ENCODE peak calls at places on chromosome 20, in eight cellular contexts. Q, D, H, I, J, O, M and P are unnamed samples.

GRCh38 chr20:50226093-50226974 is 35.7 kb downstream of the CEBPB start:
- DNase-seq in Q (no peak), D (no peak), H (peak; percentile 80), I (no peak), J (no peak), O (no peak), M (peak; percentile 47), P (peak; percentile 46)

GRCh38 chr20:13302647-13303425 is 81.8 kb downstream of the ISM1 start:
- DNase-seq in Q (no peak), D (peak; percentile 15), H (no peak), I (peak; percentile 51), J (peak; percentile 26), O (peak; percentile 32), M (no peak), P (no peak)

GRCh38 chr20:17518339-17519052 is 12.7 kb downstream of the BFSP1 start:
- DNase-seq in Q (no peak), D (no peak), H (peak; percentile 74), I (no peak), J (no peak), O (no peak), M (no peak), P (no peak)

GRCh38 chr20:36499723-36500501 is 41.4 kb upstream of the MYL9 start:
- DNase-seq in Q (no peak), D (no peak), H (no peak), I (no peak), J (no peak), O (no peak), M (no peak), P (no peak)

GRCh38 chr20:19588731-19589130 is 169.3 kb upstream of the RIN2 start:
- DNase-seq in Q (no peak), D (no peak), H (no peak), I (no peak), J (no peak), O (no peak), M (no peak), P (no peak)

GRCh38 chr20:5402903-5403531 is 86.3 kb upstream of the PROKR2 start:
- DNase-seq in Q (no peak), D (peak; percentile 17), H (no peak), I (peak; percentile 44), J (peak; percentile 55), O (no peak), M (no peak), P (no peak)

GRCh38 chr20:59743767-59744485 is 139.6 kb downstream of the PHACTR3 start:
- DNase-seq in Q (peak; percentile 31), D (peak; percentile 9), H (no peak), I (no peak), J (no peak), O (no peak), M (no peak), P (no peak)

GRCh38 chr20:40442181-40442963 is 246.7 kb downstream of the MAFB start:
- DNase-seq in Q (no peak), D (no peak), H (no peak), I (no peak), J (no peak), O (no peak), M (no peak), P (no peak)

GRCh38 chr20:63441777-63442493 is 30.5 kb downstream of the KCNQ2 start:
- DNase-seq in Q (peak; percentile 71), D (peak; percentile 79), H (no peak), I (peak; percentile 7), J (peak; percentile 77), O (no peak), M (no peak), P (peak; percentile 76)

GRCh38 chr20:51860015-51860882 is 57.9 kb upstream of the SALL4 start:
- DNase-seq in Q (no peak), D (no peak), H (no peak), I (no peak), J (no peak), O (no peak), M (no peak), P (no peak)

GRCh38 chr20:35801865-35802264 is 30.1 kb downstream of the PHF20 start:
- DNase-seq in Q (no peak), D (no peak), H (no peak), I (no peak), J (no peak), O (no peak), M (no peak), P (no peak)

GRCh38 chr20:57844626-57845596 is 135.1 kb upstream of the PMEPA1 start:
- DNase-seq in Q (no peak), D (no peak), H (no peak), I (no peak), J (no peak), O (no peak), M (no peak), P (no peak)

GRCh38 chr20:4656491-4656890 is 65.2 kb upstream of the PRND start:
- DNase-seq in Q (no peak), D (no peak), H (no peak), I (no peak), J (no peak), O (no peak), M (no peak), P (no peak)

GRCh38 chr20:1274485-1275313 is 8.6 kb downstream of the SNPH start:
- DNase-seq in Q (no peak), D (no peak), H (no peak), I (no peak), J (no peak), O (peak; percentile 58), M (no peak), P (no peak)

GRCh38 chr20:45337367-45338120 is 10.7 kb downstream of the SDC4 start:
- DNase-seq in Q (no peak), D (peak; percentile 84), H (no peak), I (peak; percentile 88), J (no peak), O (no peak), M (peak; percentile 35), P (peak; percentile 75)

GRCh38 chr20:32678948-32679347 is 5.2 kb upstream of the C20orf203 start:
- DNase-seq in Q (no peak), D (no peak), H (no peak), I (no peak), J (no peak), O (no peak), M (no peak), P (peak; percentile 47)

GRCh38 chr20:29497261-29497671 is 1760.2 kb upstream of the DEFB115 start:
- DNase-seq in Q (peak; percentile 22), D (peak; percentile 46), H (no peak), I (no peak), J (no peak), O (peak; percentile 92), M (no peak), P (peak; percentile 28)

GRCh38 chr20:48919882-48920526 is 1.5 kb upstream of the ARFGEF2 start:
- DNase-seq in Q (no peak), D (no peak), H (peak; percentile 44), I (no peak), J (no peak), O (no peak), M (no peak), P (no peak)

GRCh38 chr20:38350879-38351775 is 4.8 kb downstream of the LBP start:
- DNase-seq in Q (no peak), D (no peak), H (peak; percentile 83), I (no peak), J (no peak), O (no peak), M (no peak), P (no peak)

GRCh38 chr20:45611054-45611453 is 18.5 kb upstream of the WFDC10A start:
- DNase-seq in Q (no peak), D (no peak), H (no peak), I (peak; percentile 86), J (no peak), O (no peak), M (no peak), P (no peak)

GRCh38 chr20:41181567-41181966 is 44.2 kb downstream of the PLCG1 start:
- DNase-seq in Q (no peak), D (no peak), H (no peak), I (no peak), J (no peak), O (no peak), M (no peak), P (no peak)